ENCODE peak calls at places on chromosomes 13 and 19, in ten cellular contexts. One of them, this sample, is unnamed.

GRCh38 chr19:55353803-55354697 is 469 bp downstream of the COX6B2 start:
- DNase-seq in hepatocyte: peak; percentile 84
- DNase-seq in tibial nerve: no peak
- DNase-seq in right cardiac atrium: peak; percentile 82
- DNase-seq in heart left ventricle: peak; percentile 67
- DNase-seq in ovary: peak; percentile 66
- DNase-seq in prostate gland: peak; percentile 57
- DNase-seq in Caco-2: peak; percentile 82
- DNase-seq in CD8-positive, alpha-beta memory T cell: peak; percentile 62
- DNase-seq in right lobe of liver: peak; percentile 76
- DNase-seq in this sample: no peak

GRCh38 chr19:11587302-11587972 is 9.8 kb upstream of the ZNF627 start:
- DNase-seq in hepatocyte: peak; percentile 83
- DNase-seq in tibial nerve: peak; percentile 90
- DNase-seq in right cardiac atrium: peak; percentile 90
- DNase-seq in heart left ventricle: peak; percentile 65
- DNase-seq in ovary: peak; percentile 87
- DNase-seq in prostate gland: peak; percentile 59
- DNase-seq in Caco-2: peak; percentile 81
- DNase-seq in CD8-positive, alpha-beta memory T cell: peak; percentile 68
- DNase-seq in right lobe of liver: peak; percentile 73
- DNase-seq in this sample: peak; percentile 85

GRCh38 chr13:32036131-32036695 is 4.6 kb downstream of the FRY start:
- DNase-seq in hepatocyte: no peak
- DNase-seq in tibial nerve: peak; percentile 23
- DNase-seq in right cardiac atrium: no peak
- DNase-seq in heart left ventricle: no peak
- DNase-seq in ovary: no peak
- DNase-seq in prostate gland: no peak
- DNase-seq in Caco-2: no peak
- DNase-seq in CD8-positive, alpha-beta memory T cell: no peak
- DNase-seq in right lobe of liver: no peak
- DNase-seq in this sample: no peak

GRCh38 chr13:100394005-100394695 is 194.4 kb downstream of the GGACT start:
- DNase-seq in hepatocyte: no peak
- DNase-seq in tibial nerve: peak; percentile 8
- DNase-seq in right cardiac atrium: no peak
- DNase-seq in heart left ventricle: no peak
- DNase-seq in ovary: no peak
- DNase-seq in prostate gland: no peak
- DNase-seq in Caco-2: no peak
- DNase-seq in CD8-positive, alpha-beta memory T cell: no peak
- DNase-seq in right lobe of liver: no peak
- DNase-seq in this sample: no peak

GRCh38 chr13:47945738-47946137 is 55.3 kb downstream of the SUCLA2 start:
- DNase-seq in hepatocyte: peak; percentile 26
- DNase-seq in tibial nerve: no peak
- DNase-seq in right cardiac atrium: no peak
- DNase-seq in heart left ventricle: no peak
- DNase-seq in ovary: no peak
- DNase-seq in prostate gland: no peak
- DNase-seq in Caco-2: peak; percentile 29
- DNase-seq in CD8-positive, alpha-beta memory T cell: no peak
- DNase-seq in right lobe of liver: no peak
- DNase-seq in this sample: no peak

GRCh38 chr19:15159251-15159650 is 41.5 kb downstream of the NOTCH3 start:
- DNase-seq in hepatocyte: no peak
- DNase-seq in tibial nerve: no peak
- DNase-seq in right cardiac atrium: no peak
- DNase-seq in heart left ventricle: no peak
- DNase-seq in ovary: no peak
- DNase-seq in prostate gland: no peak
- DNase-seq in Caco-2: no peak
- DNase-seq in CD8-positive, alpha-beta memory T cell: no peak
- DNase-seq in right lobe of liver: no peak
- DNase-seq in this sample: no peak

GRCh38 chr13:37788346-37788745 is 81.2 kb downstream of the TRPC4 start:
- DNase-seq in hepatocyte: no peak
- DNase-seq in tibial nerve: no peak
- DNase-seq in right cardiac atrium: peak; percentile 11
- DNase-seq in heart left ventricle: no peak
- DNase-seq in ovary: no peak
- DNase-seq in prostate gland: no peak
- DNase-seq in Caco-2: no peak
- DNase-seq in CD8-positive, alpha-beta memory T cell: no peak
- DNase-seq in right lobe of liver: no peak
- DNase-seq in this sample: no peak

GRCh38 chr13:60112771-60113170 is 51.0 kb downstream of the DIAPH3 start:
- DNase-seq in hepatocyte: no peak
- DNase-seq in tibial nerve: no peak
- DNase-seq in right cardiac atrium: no peak
- DNase-seq in heart left ventricle: no peak
- DNase-seq in ovary: no peak
- DNase-seq in prostate gland: no peak
- DNase-seq in Caco-2: no peak
- DNase-seq in CD8-positive, alpha-beta memory T cell: no peak
- DNase-seq in right lobe of liver: no peak
- DNase-seq in this sample: no peak

GRCh38 chr19:30227661-30228112 is 144.5 kb upstream of the ZNF536 start:
- DNase-seq in hepatocyte: peak; percentile 88
- DNase-seq in tibial nerve: peak; percentile 46
- DNase-seq in right cardiac atrium: peak; percentile 86
- DNase-seq in heart left ventricle: peak; percentile 63
- DNase-seq in ovary: peak; percentile 59
- DNase-seq in prostate gland: peak; percentile 39
- DNase-seq in Caco-2: peak; percentile 82
- DNase-seq in CD8-positive, alpha-beta memory T cell: no peak
- DNase-seq in right lobe of liver: peak; percentile 63
- DNase-seq in this sample: peak; percentile 90

GRCh38 chr13:20425819-20426219 is 99.8 kb downstream of the CRYL1 start:
- DNase-seq in hepatocyte: no peak
- DNase-seq in tibial nerve: no peak
- DNase-seq in right cardiac atrium: no peak
- DNase-seq in heart left ventricle: no peak
- DNase-seq in ovary: no peak
- DNase-seq in prostate gland: no peak
- DNase-seq in Caco-2: no peak
- DNase-seq in CD8-positive, alpha-beta memory T cell: no peak
- DNase-seq in right lobe of liver: no peak
- DNase-seq in this sample: no peak

GRCh38 chr13:48505597-48506091 is 27.2 kb downstream of the RCBTB2 start:
- DNase-seq in hepatocyte: no peak
- DNase-seq in tibial nerve: peak; percentile 57
- DNase-seq in right cardiac atrium: no peak
- DNase-seq in heart left ventricle: peak; percentile 47
- DNase-seq in ovary: no peak
- DNase-seq in prostate gland: peak; percentile 46
- DNase-seq in Caco-2: no peak
- DNase-seq in CD8-positive, alpha-beta memory T cell: peak; percentile 23
- DNase-seq in right lobe of liver: no peak
- DNase-seq in this sample: no peak

GRCh38 chr13:27919299-27919933 is 384 bp upstream of the PDX1 start:
- DNase-seq in hepatocyte: no peak
- DNase-seq in tibial nerve: no peak
- DNase-seq in right cardiac atrium: peak; percentile 69
- DNase-seq in heart left ventricle: no peak
- DNase-seq in ovary: no peak
- DNase-seq in prostate gland: no peak
- DNase-seq in Caco-2: no peak
- DNase-seq in CD8-positive, alpha-beta memory T cell: no peak
- DNase-seq in right lobe of liver: no peak
- DNase-seq in this sample: no peak

GRCh38 chr13:27918918-27919255 is 913 bp upstream of the PDX1 start:
- DNase-seq in hepatocyte: no peak
- DNase-seq in tibial nerve: no peak
- DNase-seq in right cardiac atrium: no peak
- DNase-seq in heart left ventricle: no peak
- DNase-seq in ovary: no peak
- DNase-seq in prostate gland: no peak
- DNase-seq in Caco-2: no peak
- DNase-seq in CD8-positive, alpha-beta memory T cell: no peak
- DNase-seq in right lobe of liver: no peak
- DNase-seq in this sample: no peak

GRCh38 chr13:27915301-27916207 is 4.2 kb upstream of the PDX1 start:
- DNase-seq in hepatocyte: no peak
- DNase-seq in tibial nerve: no peak
- DNase-seq in right cardiac atrium: no peak
- DNase-seq in heart left ventricle: no peak
- DNase-seq in ovary: no peak
- DNase-seq in prostate gland: no peak
- DNase-seq in Caco-2: no peak
- DNase-seq in CD8-positive, alpha-beta memory T cell: no peak
- DNase-seq in right lobe of liver: no peak
- DNase-seq in this sample: no peak

GRCh38 chr13:27918041-27918917 is 1.5 kb upstream of the PDX1 start:
- DNase-seq in hepatocyte: no peak
- DNase-seq in tibial nerve: no peak
- DNase-seq in right cardiac atrium: no peak
- DNase-seq in heart left ventricle: no peak
- DNase-seq in ovary: no peak
- DNase-seq in prostate gland: no peak
- DNase-seq in Caco-2: peak; percentile 35
- DNase-seq in CD8-positive, alpha-beta memory T cell: no peak
- DNase-seq in right lobe of liver: no peak
- DNase-seq in this sample: peak; percentile 68

GRCh38 chr13:27917121-27917947 is 2.5 kb upstream of the PDX1 start:
- DNase-seq in hepatocyte: no peak
- DNase-seq in tibial nerve: no peak
- DNase-seq in right cardiac atrium: no peak
- DNase-seq in heart left ventricle: no peak
- DNase-seq in ovary: no peak
- DNase-seq in prostate gland: no peak
- DNase-seq in Caco-2: peak; percentile 43
- DNase-seq in CD8-positive, alpha-beta memory T cell: no peak
- DNase-seq in right lobe of liver: no peak
- DNase-seq in this sample: peak; percentile 13
- H3K9me3 ChIP-seq in hepatocyte: no peaks in the 10 kb centered on the region
- H3K9me3 ChIP-seq in tibial nerve: no peaks in the 10 kb centered on the region
- H3K9me3 ChIP-seq in right cardiac atrium: no peaks in the 10 kb centered on the region
- H3K9me3 ChIP-seq in heart left ventricle: no peaks in the 10 kb centered on the region
- H3K9me3 ChIP-seq in ovary: no peaks in the 10 kb centered on the region
- H3K9me3 ChIP-seq in prostate gland: no peaks in the 10 kb centered on the region
- H3K9me3 ChIP-seq in Caco-2: no peaks in the 10 kb centered on the region
- H3K9me3 ChIP-seq in CD8-positive, alpha-beta memory T cell: no peaks in the 10 kb centered on the region
- H3K9me3 ChIP-seq in right lobe of liver: no peaks in the 10 kb centered on the region
- H3K9me3 ChIP-seq in this sample: no peaks in the 10 kb centered on the region

DNA sequence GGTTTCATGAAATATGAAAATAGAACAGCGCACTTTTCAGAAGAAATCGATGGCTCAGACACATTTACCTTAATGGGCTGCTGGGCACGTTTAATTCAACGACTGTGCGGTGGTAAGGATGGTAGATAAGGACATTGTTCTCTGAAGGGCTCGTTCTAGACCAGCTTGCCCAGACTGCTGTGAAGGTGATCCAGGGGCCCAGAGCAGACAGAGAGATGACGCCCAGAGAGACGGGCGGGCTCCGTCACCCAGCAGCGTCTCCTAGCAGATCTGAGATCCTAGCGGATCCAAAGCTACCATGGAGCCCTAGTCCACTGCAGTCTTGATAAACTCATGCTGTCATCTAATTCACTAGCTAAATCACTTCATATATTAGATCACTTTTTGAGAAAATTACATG is 21.4 kb downstream of the COL4A2 start:
- DNase-seq in hepatocyte: no peak
- DNase-seq in tibial nerve: no peak
- DNase-seq in right cardiac atrium: no peak
- DNase-seq in heart left ventricle: no peak
- DNase-seq in ovary: no peak
- DNase-seq in prostate gland: no peak
- DNase-seq in Caco-2: no peak
- DNase-seq in CD8-positive, alpha-beta memory T cell: no peak
- DNase-seq in right lobe of liver: no peak
- DNase-seq in this sample: no peak
- H3K4me1 ChIP-seq in hepatocyte: peaks cover 5% of the 10 kb centered on the region
- H3K4me1 ChIP-seq in tibial nerve: peaks cover 22% of the 10 kb centered on the region
- H3K4me1 ChIP-seq in right cardiac atrium: peaks cover 25% of the 10 kb centered on the region
- H3K4me1 ChIP-seq in heart left ventricle: peaks cover 86% of the 10 kb centered on the region
- H3K4me1 ChIP-seq in ovary: peaks cover 15% of the 10 kb centered on the region
- H3K4me1 ChIP-seq in prostate gland: no peaks in the 10 kb centered on the region
- H3K4me1 ChIP-seq in Caco-2: peaks cover 21% of the 10 kb centered on the region
- H3K4me1 ChIP-seq in CD8-positive, alpha-beta memory T cell: no peaks in the 10 kb centered on the region
- H3K4me1 ChIP-seq in right lobe of liver: no peaks in the 10 kb centered on the region
- H3K4me1 ChIP-seq in this sample: no peaks in the 10 kb centered on the region

DNA sequence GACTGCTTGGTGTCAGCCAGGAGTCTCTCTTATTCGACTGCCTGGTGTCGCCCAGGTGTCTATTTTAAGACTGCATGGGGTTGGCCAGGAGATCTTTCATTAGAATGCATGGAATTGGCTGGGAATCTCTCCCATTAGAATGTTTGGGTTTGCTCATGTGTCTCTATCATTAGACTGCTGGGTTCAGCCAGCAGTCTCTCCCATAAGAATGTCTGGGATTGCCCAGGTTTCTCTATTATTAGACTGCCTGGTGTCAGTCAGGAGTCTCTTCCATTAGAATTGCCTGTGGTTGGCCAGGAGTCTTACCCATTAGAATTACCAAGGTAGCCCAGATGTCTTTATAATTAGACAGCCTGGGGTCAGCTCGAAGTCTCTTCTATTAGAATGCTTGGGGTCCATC is 1496.0 kb downstream of the UQCRFS1 start:
- DNase-seq in hepatocyte: no peak
- DNase-seq in tibial nerve: no peak
- DNase-seq in right cardiac atrium: no peak
- DNase-seq in heart left ventricle: no peak
- DNase-seq in ovary: no peak
- DNase-seq in prostate gland: no peak
- DNase-seq in Caco-2: no peak
- DNase-seq in CD8-positive, alpha-beta memory T cell: no peak
- DNase-seq in right lobe of liver: no peak
- DNase-seq in this sample: no peak
- H3K9me3 ChIP-seq in hepatocyte: peaks cover 12% of the 10 kb centered on the region
- H3K9me3 ChIP-seq in tibial nerve: no peaks in the 10 kb centered on the region
- H3K9me3 ChIP-seq in right cardiac atrium: no peaks in the 10 kb centered on the region
- H3K9me3 ChIP-seq in heart left ventricle: no peaks in the 10 kb centered on the region
- H3K9me3 ChIP-seq in ovary: no peaks in the 10 kb centered on the region
- H3K9me3 ChIP-seq in prostate gland: no peaks in the 10 kb centered on the region
- H3K9me3 ChIP-seq in Caco-2: peaks cover 24% of the 10 kb centered on the region
- H3K9me3 ChIP-seq in CD8-positive, alpha-beta memory T cell: peaks cover 16% of the 10 kb centered on the region
- H3K9me3 ChIP-seq in right lobe of liver: peaks cover 9% of the 10 kb centered on the region
- H3K9me3 ChIP-seq in this sample: no peaks in the 10 kb centered on the region

DNA sequence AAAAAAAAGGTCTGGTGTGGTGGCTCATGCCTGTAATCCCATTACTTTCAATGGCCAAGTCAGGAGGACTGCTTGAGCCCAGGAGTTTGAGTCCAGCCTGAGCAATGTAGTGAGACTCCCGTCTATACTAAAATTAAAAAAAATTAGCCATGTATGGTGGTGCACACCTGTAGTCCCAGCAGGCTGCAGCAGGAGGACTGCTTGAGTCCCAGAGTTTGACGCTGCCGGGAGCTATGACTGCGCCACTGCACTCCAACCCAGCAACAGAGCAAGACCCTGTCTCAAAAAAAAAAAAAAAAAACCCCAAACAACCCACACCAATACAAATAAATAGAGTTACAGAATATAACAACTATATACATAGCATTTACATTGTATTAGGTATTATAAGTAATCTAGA is 65.7 kb downstream of the MICU2 start:
- DNase-seq in hepatocyte: no peak
- DNase-seq in tibial nerve: no peak
- DNase-seq in right cardiac atrium: no peak
- DNase-seq in heart left ventricle: no peak
- DNase-seq in ovary: no peak
- DNase-seq in prostate gland: no peak
- DNase-seq in Caco-2: no peak
- DNase-seq in CD8-positive, alpha-beta memory T cell: no peak
- DNase-seq in right lobe of liver: no peak
- DNase-seq in this sample: no peak
- H3K4me1 ChIP-seq in hepatocyte: no peaks in the 10 kb centered on the region
- H3K4me1 ChIP-seq in tibial nerve: no peaks in the 10 kb centered on the region
- H3K4me1 ChIP-seq in right cardiac atrium: no peaks in the 10 kb centered on the region
- H3K4me1 ChIP-seq in heart left ventricle: peaks cover 35% of the 10 kb centered on the region
- H3K4me1 ChIP-seq in ovary: no peaks in the 10 kb centered on the region
- H3K4me1 ChIP-seq in prostate gland: no peaks in the 10 kb centered on the region
- H3K4me1 ChIP-seq in Caco-2: peaks cover 16% of the 10 kb centered on the region
- H3K4me1 ChIP-seq in CD8-positive, alpha-beta memory T cell: no peaks in the 10 kb centered on the region
- H3K4me1 ChIP-seq in right lobe of liver: no peaks in the 10 kb centered on the region
- H3K4me1 ChIP-seq in this sample: peaks cover 17% of the 10 kb centered on the region

This sample was measured in pancreas.